ENCODE peak calls at places on chromosomes 4 and X, in nine cellular contexts. Q is ovary, G is A549, R is HepG2, E is tibial nerve, T is H1, S is transverse colon, H is K562, M is suprapubic skin. A is an unnamed sample.

GRCh38 chrX:101462892-101463291 is 22.4 kb upstream of the ARMCX4 start:
- DNase-seq in Q (no peak), M (no peak), G (peak), S (no peak), R (peak), T (no peak), H (peak), E (no peak), A (no peak)

GRCh38 chrX:140343226-140343873 is 161.5 kb downstream of the SOX3 start:
- DNase-seq in Q (no peak), M (no peak), T (no peak), R (no peak), G (no peak), E (no peak), S (no peak), H (no peak), A (no peak)

GRCh38 chr4:27016551-27016950 is 155.9 kb downstream of the STIM2 start:
- DNase-seq in Q (no peak), E (no peak), T (no peak), M (no peak), H (no peak), S (no peak), R (no peak), G (no peak), A (no peak)

GRCh38 chr4:83231620-83232056 is 53.0 kb downstream of the COQ2 start:
- DNase-seq in G (no peak), M (no peak), T (no peak), H (no peak), Q (no peak), S (no peak), R (peak), E (no peak), A (no peak)

GRCh38 chr4:121192500-121192899 is 28.4 kb upstream of the TNIP3 start:
- DNase-seq in T (no peak), E (no peak), Q (no peak), H (peak), S (no peak), M (no peak), G (no peak), R (peak), A (no peak)

GRCh38 chrX:100512471-100512870 is 72.3 kb upstream of the TNMD start:
- DNase-seq in Q (no peak), T (no peak), H (peak), M (no peak), E (no peak), R (no peak), G (peak), S (no peak), A (no peak)

GRCh38 chr4:114271031-114271430 is 291.6 kb upstream of the ARSJ start:
- DNase-seq in E (no peak), Q (no peak), G (no peak), S (no peak), T (no peak), M (no peak), H (no peak), R (no peak), A (no peak)

GRCh38 chrX:109966246-109966645 is 36.7 kb upstream of the TMEM164 start:
- DNase-seq in M (no peak), H (no peak), T (no peak), E (no peak), Q (no peak), G (no peak), R (no peak), S (no peak), A (no peak)

GRCh38 chr4:90889171-90889570 is 762.0 kb downstream of the CCSER1 start:
- DNase-seq in G (no peak), Q (no peak), H (no peak), T (no peak), M (no peak), E (no peak), R (no peak), S (no peak), A (no peak)

GRCh38 chrX:17167915-17168314 is 207.1 kb upstream of the NHS start:
- DNase-seq in T (no peak), M (no peak), Q (no peak), R (no peak), E (no peak), S (no peak), H (no peak), G (no peak), A (no peak)

GRCh38 chr4:61200991-61201526 is 933 bp downstream of the ADGRL3 start:
- DNase-seq in G (no peak), T (no peak), Q (no peak), E (no peak), R (no peak), S (no peak), H (no peak), M (no peak), A (no peak)

GRCh38 chr4:138831943-138832342 is 183.6 kb upstream of the NOCT start:
- DNase-seq in M (no peak), G (no peak), R (no peak), E (no peak), T (no peak), H (no peak), Q (no peak), S (no peak), A (no peak)

GRCh38 chr4:173990879-173991231 is 292.6 kb downstream of the FBXO8 start:
- DNase-seq in M (no peak), R (no peak), S (peak), G (no peak), E (no peak), H (peak), T (no peak), Q (peak), A (peak)

GRCh38 chr4:76200771-76201224 is 12.8 kb downstream of the SCARB2 start:
- DNase-seq in R (peak), Q (no peak), E (no peak), M (no peak), H (peak), T (no peak), G (no peak), S (peak), A (no peak)

GRCh38 chr4:54588404-54588803 is 69.4 kb upstream of the KIT start:
- DNase-seq in T (no peak), H (peak), E (no peak), S (no peak), R (no peak), M (no peak), Q (no peak), G (no peak), A (no peak)

GRCh38 chrX:12791253-12792228 is at the start of gene PRPS2:
- DNase-seq in H (peak), R (peak), E (peak), T (no peak), Q (peak), M (peak), G (peak), S (peak), A (peak)

DNA sequence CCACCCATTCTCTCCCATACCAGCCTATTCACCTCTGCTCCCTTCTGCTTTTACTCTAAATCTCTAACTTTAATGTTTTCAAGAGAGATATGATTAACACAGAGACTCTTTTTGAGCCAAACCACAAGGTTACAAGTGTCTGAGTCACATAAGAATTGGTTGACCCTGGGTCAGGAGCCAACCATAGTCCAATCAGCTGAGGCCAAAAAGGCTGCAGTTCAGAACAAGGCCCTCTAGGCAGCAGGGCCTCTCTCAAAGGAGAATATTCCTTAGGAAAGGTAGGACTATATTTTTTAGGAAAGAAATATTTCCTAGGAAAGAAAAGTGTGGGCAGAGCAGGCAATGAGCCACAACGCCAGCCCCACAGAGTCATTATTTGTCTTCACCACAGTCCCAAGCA is 2.3 kb downstream of the ATP8A1 start:
- DNase-seq in M (no peak), E (no peak), T (no peak), R (peak), G (no peak), H (peak), S (no peak), Q (peak), A (no peak)
- TF ChIP-seq EP300 in M (no peak), E (no peak), T (no peak), R (no peak), G (no peak), H (no peak), S (no peak), Q (no peak), A (no peak)

GRCh38 chr4:40212674-40213504 is 16.1 kb downstream of the RHOH start:
- DNase-seq in S (no peak), M (no peak), Q (no peak), T (no peak), H (no peak), E (no peak), R (no peak), G (no peak), A (no peak)
- TF ChIP-seq EP300 in S (no peak), M (no peak), Q (no peak), T (no peak), H (no peak), E (no peak), R (no peak), G (no peak), A (no peak)

GRCh38 chr4:88452941-88453340 is 4.0 kb upstream of the HERC5 start:
- DNase-seq in E (no peak), H (no peak), R (no peak), Q (no peak), T (no peak), M (no peak), S (no peak), G (no peak), A (no peak)
- TF ChIP-seq EP300 in E (no peak), H (no peak), R (no peak), Q (no peak), T (no peak), M (no peak), S (no peak), G (no peak), A (no peak)

GRCh38 chr4:79248610-79249009 is 77.3 kb downstream of the NAA11 start:
- DNase-seq in G (no peak), S (no peak), T (no peak), E (no peak), R (no peak), H (no peak), Q (no peak), M (no peak), A (no peak)
- TF ChIP-seq EP300 in G (no peak), S (no peak), T (no peak), E (no peak), R (no peak), H (no peak), Q (no peak), M (no peak), A (no peak)

GRCh38 chr4:40548256-40548655 is 81.4 kb downstream of the RBM47 start:
- DNase-seq in M (no peak), T (no peak), Q (no peak), E (no peak), G (no peak), H (no peak), R (no peak), S (no peak), A (no peak)
- TF ChIP-seq EP300 in M (no peak), T (no peak), Q (no peak), E (no peak), G (no peak), H (no peak), R (no peak), S (no peak), A (no peak)

GRCh38 chr4:15947684-15948083 is 9.1 kb upstream of the FGFBP1 start:
- DNase-seq in G (no peak), M (no peak), H (no peak), Q (no peak), E (no peak), R (no peak), T (no peak), S (no peak), A (no peak)
- TF ChIP-seq EP300 in G (no peak), M (no peak), H (no peak), Q (no peak), E (no peak), R (no peak), T (no peak), S (no peak), A (no peak)

GRCh38 chrX:71199252-71199651 is 23.8 kb upstream of the GJB1 start:
- DNase-seq in T (no peak), R (no peak), M (no peak), H (no peak), Q (no peak), G (no peak), E (no peak), S (no peak), A (no peak)

GRCh38 chrX:71195959-71196727 is 26.9 kb upstream of the GJB1 start:
- DNase-seq in G (no peak), Q (no peak), M (no peak), R (no peak), S (no peak), T (no peak), E (no peak), H (no peak), A (no peak)

GRCh38 chrX:71198066-71198465 is 25.0 kb upstream of the GJB1 start:
- DNase-seq in H (no peak), T (no peak), S (no peak), R (no peak), E (no peak), M (no peak), Q (no peak), G (no peak), A (no peak)
- TF ChIP-seq EP300 in H (no peak), T (no peak), S (no peak), R (no peak), E (no peak), M (no peak), Q (no peak), G (no peak), A (no peak)

A was measured in stomach.